ENCODE peak calls at places on chromosomes 2 and 18, in ten cellular contexts. K is transverse colon, W is H1, L is ovary, P is A549, Z is suprapubic skin, Y is stomach, B is GM12878, J is K562, E is sigmoid colon. T is an unnamed sample.

GRCh38 chr2:38376346-38376682 is 759 bp downstream of the ATL2 start:
- DNase-seq in E (no peak), L (no peak), P (peak), W (no peak), B (peak), Y (peak), J (peak), Z (peak), K (peak), T (no peak)

GRCh38 chr18:62118324-62118723 is 68.5 kb downstream of the PIGN start:
- DNase-seq in E (no peak), Y (no peak), L (no peak), J (no peak), P (no peak), K (no peak), B (no peak), Z (no peak), W (no peak), T (no peak)

GRCh38 chr2:39875182-39875913 is 96.3 kb upstream of the THUMPD2 start:
- DNase-seq in W (no peak), J (no peak), K (peak), Z (no peak), P (peak), E (peak), L (peak), B (no peak), Y (no peak), T (no peak)

GRCh38 chr18:76975577-76976110 is 153.3 kb downstream of the ZNF236 start:
- DNase-seq in L (no peak), K (no peak), W (no peak), J (no peak), Y (no peak), E (no peak), P (no peak), B (no peak), Z (no peak), T (no peak)

GRCh38 chr18:77062518-77063003 is 70.0 kb downstream of the MBP start:
- DNase-seq in K (no peak), W (no peak), E (no peak), Z (no peak), Y (peak), P (no peak), B (peak), J (no peak), L (no peak), T (peak)

GRCh38 chr18:68607852-68608251 is 107.1 kb downstream of the TMX3 start:
- DNase-seq in J (no peak), P (no peak), E (no peak), K (no peak), Y (no peak), B (no peak), W (no peak), L (no peak), Z (no peak), T (no peak)

GRCh38 chr18:45567123-45567522 is 48.2 kb upstream of the SLC14A2 start:
- DNase-seq in L (no peak), J (peak), P (no peak), W (no peak), E (no peak), B (no peak), K (no peak), Z (peak), Y (no peak), T (no peak)

GRCh38 chr2:25618676-25619075 is 54.7 kb downstream of the DTNB start:
- DNase-seq in K (no peak), Z (no peak), L (no peak), P (peak), B (no peak), W (no peak), E (no peak), J (no peak), Y (no peak), T (no peak)

GRCh38 chr2:53987336-53987921 is 16.6 kb upstream of the PSME4 start:
- DNase-seq in Z (no peak), E (no peak), Y (no peak), L (no peak), W (no peak), P (no peak), J (no peak), B (no peak), K (no peak), T (no peak)

GRCh38 chr2:25090801-25091200 is 48.9 kb downstream of the EFR3B start:
- DNase-seq in W (no peak), Y (no peak), K (no peak), Z (no peak), L (no peak), E (no peak), B (no peak), J (no peak), P (no peak), T (no peak)

GRCh38 chr2:149355712-149356422 is 25.5 kb downstream of the LYPD6 start:
- DNase-seq in P (no peak), E (no peak), K (no peak), B (no peak), W (no peak), L (no peak), J (no peak), Z (no peak), Y (no peak), T (no peak)

GRCh38 chr18:2874765-2875164 is 28.0 kb downstream of the EMILIN2 start:
- DNase-seq in J (no peak), Z (peak), Y (no peak), L (no peak), P (no peak), W (no peak), K (no peak), E (no peak), B (no peak), T (no peak)

GRCh38 chr18:50649821-50650220 is 89.9 kb downstream of the MAPK4 start:
- DNase-seq in K (peak), B (no peak), E (peak), Z (no peak), L (peak), W (no peak), P (no peak), J (no peak), Y (no peak), T (peak)

GRCh38 chr2:40200516-40200915 is 251.4 kb downstream of the SLC8A1 start:
- DNase-seq in B (no peak), K (no peak), Y (no peak), P (no peak), L (no peak), W (no peak), J (no peak), Z (no peak), E (no peak), T (no peak)

GRCh38 chr2:234679766-234680687 is 183.1 kb upstream of the ARL4C start:
- DNase-seq in Y (peak), J (no peak), W (no peak), B (no peak), P (peak), L (peak), K (peak), E (peak), Z (peak), T (peak)

GRCh38 chr2:163595033-163595432 is 140.8 kb downstream of the FIGN start:
- DNase-seq in Y (no peak), P (no peak), J (no peak), B (no peak), Z (no peak), E (no peak), L (no peak), W (no peak), K (no peak), T (no peak)

GRCh38 chr2:38528008-38528442 is 74.7 kb downstream of the HNRNPLL start:
- DNase-seq in Z (no peak), P (peak), L (peak), B (no peak), Y (no peak), K (no peak), W (no peak), J (peak), E (no peak), T (peak)

GRCh38 chr2:215436705-215437570 is 1.1 kb upstream of the FN1 start:
- DNase-seq in B (no peak), J (no peak), W (no peak), E (no peak), K (no peak), Y (peak), Z (peak), P (no peak), L (no peak), T (no peak)

GRCh38 chr2:128449226-128450061 is 130.8 kb upstream of the HS6ST1 start:
- DNase-seq in P (no peak), Y (peak), K (no peak), W (no peak), J (no peak), L (no peak), B (no peak), Z (peak), E (peak), T (no peak)

GRCh38 chr2:10132043-10132575 is 9.6 kb downstream of the RRM2 start:
- DNase-seq in E (peak), W (no peak), P (no peak), Y (no peak), J (no peak), K (no peak), B (no peak), L (no peak), Z (peak), T (no peak)

GRCh38 chr2:27703638-27704341 is 40.1 kb downstream of the SLC4A1AP start:
- DNase-seq in B (peak), W (peak), Y (peak), L (peak), J (peak), P (peak), Z (peak), K (peak), E (peak), T (peak)

GRCh38 chr18:11283531-11284071 is 134.2 kb upstream of the PIEZO2 start:
- DNase-seq in K (no peak), W (no peak), Y (no peak), E (peak), Z (no peak), J (no peak), B (no peak), P (no peak), L (no peak), T (no peak)

GRCh38 chr2:134897932-134898331 is 20.7 kb upstream of the CCNT2 start:
- DNase-seq in E (no peak), J (no peak), L (no peak), Y (no peak), B (no peak), K (no peak), P (no peak), Z (no peak), W (no peak), T (no peak)

GRCh38 chr2:134899204-134899603 is 19.4 kb upstream of the CCNT2 start:
- DNase-seq in J (no peak), Z (no peak), Y (no peak), K (no peak), B (no peak), L (no peak), E (no peak), P (no peak), W (no peak), T (no peak)

GRCh38 chr2:134905168-134905567 is 13.5 kb upstream of the CCNT2 start:
- DNase-seq in E (no peak), L (no peak), B (no peak), K (no peak), Y (no peak), P (no peak), J (no peak), W (no peak), Z (no peak), T (no peak)

DNA sequence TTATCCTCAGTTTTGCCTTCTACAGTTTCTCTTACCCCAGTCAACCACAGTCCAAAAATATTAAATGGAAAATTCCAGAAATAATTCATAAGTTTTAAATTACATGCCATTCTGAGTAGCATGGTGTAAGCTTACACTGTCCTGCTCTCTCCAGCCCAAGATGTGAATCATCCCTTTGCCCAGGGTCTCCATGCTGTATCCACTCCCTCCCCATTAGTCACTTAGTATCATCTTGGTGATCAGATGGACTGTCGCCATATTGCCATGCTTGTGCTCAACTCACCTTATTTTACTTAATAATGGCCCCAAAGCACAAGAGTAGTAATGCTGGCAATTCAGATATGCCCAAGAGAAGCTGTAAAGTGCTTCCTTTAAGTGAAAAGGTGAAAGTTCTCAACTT is 18.5 kb upstream of the CCNT2 start:
- DNase-seq in Y (no peak), P (no peak), L (no peak), K (no peak), E (no peak), Z (no peak), B (no peak), J (no peak), W (no peak), T (no peak)
- TF ChIP-seq EP300 in Y (no peak), P (no peak), L (no peak), K (no peak), E (no peak), Z (no peak), B (no peak), J (no peak), W (no peak), T (no peak)

GRCh38 chr18:29377346-29377745 is 1200.4 kb upstream of the CDH2 start:
- DNase-seq in P (no peak), Z (no peak), B (no peak), K (no peak), J (no peak), E (no peak), Y (no peak), W (no peak), L (no peak), T (no peak)

GRCh38 chr18:29378739-29379138 is 1201.8 kb upstream of the CDH2 start:
- DNase-seq in E (no peak), B (no peak), Y (no peak), Z (no peak), L (no peak), J (no peak), K (no peak), P (no peak), W (no peak), T (no peak)

DNA sequence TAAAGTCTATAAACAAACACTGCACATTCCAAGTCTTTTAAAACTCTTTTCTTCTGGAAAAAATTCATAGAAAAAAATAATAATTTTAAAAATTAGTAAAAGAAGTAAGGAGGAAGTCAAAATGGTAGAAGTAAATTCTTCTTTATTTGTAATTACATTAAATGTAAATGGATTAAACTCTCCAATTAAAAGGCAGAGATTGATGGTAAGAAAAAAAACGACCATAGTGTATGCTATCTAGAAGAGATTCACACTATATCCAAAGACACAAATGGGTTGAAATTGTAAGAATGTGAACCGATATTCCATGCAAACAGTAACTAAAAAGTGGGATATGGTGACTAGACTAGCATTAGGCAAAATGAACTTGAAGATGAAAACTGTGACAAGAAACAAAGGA is 1196.1 kb upstream of the CDH2 start:
- DNase-seq in P (no peak), W (no peak), Z (no peak), Y (no peak), E (no peak), L (no peak), B (no peak), K (no peak), J (no peak), T (no peak)
- H3K4me3 ChIP-seq in P (no peak), W (no peak), Z (no peak), Y (no peak), E (no peak), L (no peak), B (no peak), K (no peak), J (no peak), T (no peak)

GRCh38 chr18:55534547-55534946 is 53.4 kb downstream of the TCF4 start:
- DNase-seq in B (no peak), K (no peak), E (no peak), Y (no peak), Z (no peak), W (no peak), J (no peak), P (no peak), L (no peak), T (no peak)

GRCh38 chr18:55534996-55535395 is 53.0 kb downstream of the TCF4 start:
- DNase-seq in W (no peak), Z (no peak), K (no peak), Y (no peak), J (no peak), B (no peak), L (no peak), P (no peak), E (no peak), T (no peak)

GRCh38 chr18:55524353-55525123 is 63.5 kb downstream of the TCF4 start:
- DNase-seq in B (no peak), K (no peak), P (no peak), W (no peak), Y (no peak), L (no peak), Z (no peak), E (no peak), J (no peak), T (no peak)

GRCh38 chr18:55529581-55529980 is 58.4 kb downstream of the TCF4 start:
- DNase-seq in W (no peak), E (no peak), K (no peak), J (no peak), P (no peak), Z (no peak), B (no peak), Y (no peak), L (no peak), T (no peak)
- TF ChIP-seq CTCF in W (no peak), E (no peak), K (no peak), J (no peak), P (no peak), Z (no peak), B (no peak), Y (no peak), L (no peak), T (no peak)

GRCh38 chr18:23730850-23731249 is 41.6 kb downstream of the LAMA3 start:
- DNase-seq in J (no peak), E (no peak), W (no peak), P (no peak), Z (no peak), K (no peak), B (no peak), Y (no peak), L (no peak), T (no peak)
- TF ChIP-seq EP300 in J (no peak), E (no peak), W (no peak), P (no peak), Z (no peak), K (no peak), B (no peak), Y (no peak), L (no peak), T (no peak)

DNA sequence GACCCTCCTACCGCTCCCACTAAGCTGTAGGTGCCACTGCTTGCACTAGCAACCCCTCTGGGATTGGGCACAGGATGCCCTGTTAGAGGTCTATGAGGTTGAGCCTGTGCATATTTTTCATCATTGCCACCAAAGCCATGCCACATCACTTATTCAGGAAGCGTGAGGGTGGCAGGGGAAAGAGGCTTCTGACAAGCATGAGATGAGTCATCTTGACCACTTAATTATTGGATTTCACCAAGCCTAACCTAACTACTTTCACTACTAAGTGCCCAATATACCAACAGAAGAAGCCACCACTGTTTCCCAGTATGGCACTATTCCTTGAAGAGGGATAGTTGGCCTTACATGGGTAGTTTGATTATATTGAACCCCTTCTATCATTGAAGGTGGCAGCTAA is 181.3 kb upstream of the EPHA4 start:
- DNase-seq in W (no peak), K (no peak), Z (no peak), Y (no peak), J (no peak), L (no peak), B (no peak), E (no peak), P (no peak), T (no peak)
- H3K4me3 ChIP-seq in W (no peak), K (no peak), Z (no peak), Y (no peak), J (no peak), L (no peak), B (no peak), E (no peak), P (no peak), T (no peak)

GRCh38 chr2:33380001-33380609 is 96.3 kb upstream of the RASGRP3 start:
- DNase-seq in E (no peak), B (no peak), Z (no peak), J (peak), K (no peak), L (no peak), W (no peak), P (no peak), Y (no peak), T (no peak)
- TF ChIP-seq CTCF in E (no peak), B (peak), Z (no peak), J (peak), K (peak), L (no peak), W (peak), P (peak), Y (no peak), T (no peak)